ENCODE peak calls at places on chromosomes 16 and 17, in six cellular contexts. T, C, K, V, L and U are unnamed samples.

GRCh38 chr17:70099884-70100283 is 24.9 kb downstream of the KCNJ16 start:
- DNase-seq in L (no peak), C (no peak), T (no peak), V (no peak), K (no peak), U (no peak)

GRCh38 chr16:66720766-66721165 is 24.2 kb upstream of the CMTM4 start:
- DNase-seq in L (no peak), T (no peak), K (no peak), C (no peak), V (no peak), U (peak)

GRCh38 chr16:11133344-11133921 is 122.6 kb downstream of the SOCS1 start:
- DNase-seq in K (peak), T (no peak), L (no peak), C (peak), V (peak), U (peak)

GRCh38 chr16:57984443-57985203 is 13.7 kb upstream of the CNGB1 start:
- DNase-seq in K (peak), C (no peak), V (peak), L (no peak), T (peak), U (peak)

GRCh38 chr17:81859906-81860755 is at the start of gene P4HB:
- DNase-seq in K (no peak), L (no peak), T (no peak), C (no peak), V (no peak), U (no peak)

GRCh38 chr17:41792835-41793748 is 6.6 kb upstream of the JUP start:
- DNase-seq in C (no peak), K (no peak), V (no peak), L (no peak), T (no peak), U (no peak)

GRCh38 chr17:19284005-19284959 is 47.1 kb downstream of the EPN2 start:
- DNase-seq in K (no peak), L (no peak), T (no peak), C (no peak), V (no peak), U (no peak)

GRCh38 chr16:75048546-75048945 is 49.7 kb downstream of the ZNRF1 start:
- DNase-seq in T (no peak), C (no peak), V (no peak), K (no peak), L (no peak), U (no peak)

GRCh38 chr16:79810449-79811189 is 210.1 kb upstream of the MAF start:
- DNase-seq in V (no peak), C (no peak), L (no peak), T (no peak), K (no peak), U (no peak)

GRCh38 chr17:9824094-9824493 is 1.6 kb upstream of the GLP2R start:
- DNase-seq in T (no peak), K (no peak), V (no peak), C (no peak), L (no peak), U (no peak)

GRCh38 chr16:10564591-10564990 is 15.8 kb downstream of the EMP2 start:
- DNase-seq in T (no peak), C (no peak), L (no peak), K (no peak), V (no peak), U (no peak)

GRCh38 chr17:17365476-17366110 is 62.4 kb downstream of the NT5M start:
- DNase-seq in C (no peak), L (no peak), T (no peak), K (no peak), V (no peak), U (no peak)

GRCh38 chr17:48335858-48336500 is 94.0 kb downstream of the SKAP1 start:
- DNase-seq in V (peak), K (peak), L (no peak), C (peak), T (no peak), U (peak)

GRCh38 chr16:82726306-82726705 is 99.5 kb downstream of the CDH13 start:
- DNase-seq in V (no peak), C (no peak), L (no peak), K (no peak), T (no peak), U (no peak)

GRCh38 chr17:9924735-9925191 is 19.7 kb upstream of the RCVRN start:
- DNase-seq in T (no peak), C (peak), L (no peak), K (peak), V (peak), U (no peak)

GRCh38 chr16:9050102-9050830 is 41.2 kb upstream of the HAPSTR1 start:
- DNase-seq in C (no peak), V (no peak), T (no peak), L (no peak), K (no peak), U (no peak)

GRCh38 chr16:20624882-20625807 is 49.0 kb upstream of the ACSM2B start:
- DNase-seq in T (no peak), C (no peak), K (no peak), V (no peak), L (no peak), U (no peak)

GRCh38 chr17:60819447-60820130 is 141.9 kb downstream of the BCAS3 start:
- DNase-seq in L (no peak), C (no peak), T (no peak), V (no peak), K (no peak), U (no peak)

GRCh38 chr16:23131841-23132576 is 17.2 kb downstream of the USP31 start:
- DNase-seq in T (no peak), V (no peak), L (no peak), C (no peak), K (no peak), U (no peak)

GRCh38 chr17:62887437-62887836 is 78.6 kb upstream of the TANC2 start:
- DNase-seq in C (no peak), V (no peak), L (no peak), K (no peak), T (no peak), U (no peak)

GRCh38 chr17:16477255-16477654 is 14.7 kb downstream of the LRRC75A start:
- DNase-seq in V (peak), K (peak), T (no peak), L (no peak), C (peak), U (peak)

GRCh38 chr17:66306413-66306812 is 4.0 kb downstream of the PRKCA start:
- DNase-seq in K (no peak), V (peak), T (no peak), L (no peak), C (no peak), U (peak)

GRCh38 chr17:74760404-74761105 is 12.1 kb downstream of the NHERF1 start:
- DNase-seq in T (no peak), K (no peak), V (no peak), L (no peak), C (no peak), U (no peak)